ENCODE peak calls at places on chromosomes 3 and 15, in five cellular contexts. I, Y, T, H and Q are unnamed samples.

GRCh38 chr15:26759991-26760390 is 12.9 kb downstream of the GABRB3 start:
- DNase-seq in T (no peak), H (no peak), Y (no peak), I (no peak), Q (no peak)

GRCh38 chr3:111577798-111578685 is 17.1 kb downstream of the ZBED2 start:
- DNase-seq in Y (peak), H (peak), I (no peak), T (peak), Q (no peak)

GRCh38 chr15:45386420-45386819 is 8.1 kb upstream of the GATM start:
- DNase-seq in H (no peak), Y (no peak), T (no peak), I (no peak), Q (peak)

GRCh38 chr15:56886450-56886856 is 32.0 kb upstream of the TCF12 start:
- DNase-seq in T (no peak), H (no peak), I (no peak), Y (no peak), Q (no peak)

GRCh38 chr3:46463868-46464241 is 850 bp downstream of the LTF start:
- DNase-seq in H (no peak), Y (no peak), I (no peak), T (no peak), Q (no peak)

GRCh38 chr15:58934521-58934920 is 1.0 kb upstream of the SLTM start:
- DNase-seq in H (no peak), T (no peak), I (no peak), Y (no peak), Q (no peak)

GRCh38 chr3:140941090-140941433 is 574 bp upstream of the SLC25A36 start:
- DNase-seq in T (no peak), I (no peak), Y (no peak), H (no peak), Q (no peak)

GRCh38 chr3:188946837-188947236 is 224.9 kb upstream of the TPRG1 start:
- DNase-seq in I (peak), H (no peak), Y (no peak), T (no peak), Q (no peak)

GRCh38 chr3:61646360-61646759 is 85.0 kb downstream of the PTPRG start:
- DNase-seq in T (no peak), H (no peak), I (no peak), Y (no peak), Q (no peak)

GRCh38 chr3:162400697-162401096 is 904.1 kb downstream of the OTOL1 start:
- DNase-seq in I (no peak), T (no peak), Y (no peak), H (no peak), Q (no peak)

GRCh38 chr3:39426321-39426720 is 19.8 kb downstream of the RPSA start:
- DNase-seq in H (no peak), I (no peak), Y (no peak), T (no peak), Q (no peak)

GRCh38 chr3:53416530-53416929 is 69.2 kb upstream of the DCP1A start:
- DNase-seq in I (no peak), T (no peak), H (no peak), Y (no peak), Q (no peak)

GRCh38 chr3:40118031-40118610 is 191.4 kb upstream of the EIF1B start:
- DNase-seq in Y (no peak), I (no peak), T (no peak), H (no peak), Q (no peak)

GRCh38 chr3:138451595-138452162 is 17.3 kb downstream of the ESYT3 start:
- DNase-seq in I (no peak), Y (no peak), T (no peak), H (no peak), Q (no peak)

GRCh38 chr15:90563460-90563859 is 33.7 kb downstream of the CRTC3 start:
- DNase-seq in H (no peak), I (no peak), T (no peak), Y (no peak), Q (no peak)

GRCh38 chr3:155302476-155302875 is 9.0 kb upstream of the STRIT1 start:
- DNase-seq in I (no peak), T (peak), H (no peak), Y (no peak), Q (no peak)

GRCh38 chr3:184077881-184078280 is 19.0 kb upstream of the HTR3E start:
- DNase-seq in T (no peak), H (no peak), Y (no peak), I (no peak), Q (no peak)

GRCh38 chr3:99324854-99325253 is 313.5 kb upstream of the COL8A1 start:
- DNase-seq in I (no peak), Y (no peak), T (no peak), H (no peak), Q (no peak)

GRCh38 chr3:126907557-126907956 is 75.4 kb upstream of the PLXNA1 start:
- DNase-seq in T (no peak), Y (no peak), H (no peak), I (no peak), Q (no peak)

GRCh38 chr3:182567666-182568065 is 225.6 kb upstream of the ATP11B start:
- DNase-seq in H (no peak), Y (no peak), I (peak), T (no peak), Q (no peak)

GRCh38 chr15:41838400-41838897 is at the start of gene PLA2G4B:
- DNase-seq in I (no peak), Y (no peak), T (no peak), H (no peak), Q (no peak)

GRCh38 chr3:66598168-66598567 is 97.3 kb upstream of the LRIG1 start:
- DNase-seq in H (no peak), I (no peak), T (peak), Y (peak), Q (no peak)

GRCh38 chr3:186277268-186277909 is 84.6 kb downstream of the DGKG start:
- DNase-seq in H (peak), Y (peak), T (peak), I (peak), Q (no peak)